ENCODE peak calls at places on chromosomes 6 and 20, in nine cellular contexts. G is neural progenitor cell; J is Peyer's patch; B is osteoblast; M is right cardiac atrium; F is ovary; Y is CD8-positive, alpha-beta T cell; E is heart right ventricle; U is left ventricle myocardium inferior. H is an unnamed sample. For H3K27me3, the result is how much of the 10 kb centered on the place peaks cover.

GRCh38 chr20:44526129-44526528 is 4.3 kb upstream of the SERINC3 start:
- DNase-seq in E (no peak), B (no peak), G (no peak), J (no peak), M (no peak), F (no peak), U (no peak), Y (no peak), H (peak)

GRCh38 chr6:128725271-128726233 is 157.4 kb upstream of the LAMA2 start:
- DNase-seq in Y (no peak), G (peak), M (no peak), F (peak), E (peak), B (no peak), U (no peak), J (no peak), H (peak)

GRCh38 chr6:3813150-3813780 is 35.9 kb upstream of the FAM50B start:
- DNase-seq in J (no peak), Y (no peak), G (no peak), U (peak), B (peak), M (peak), E (peak), F (no peak), H (peak)

GRCh38 chr20:35108921-35109320 is 16.3 kb upstream of the TRPC4AP start:
- DNase-seq in U (no peak), G (no peak), B (peak), E (no peak), F (no peak), Y (no peak), J (no peak), M (no peak), H (peak)

GRCh38 chr6:108260126-108260808 is 573 bp downstream of the SNX3 start:
- DNase-seq in Y (peak), J (peak), E (peak), F (no peak), U (peak), B (peak), G (peak), M (peak), H (peak)

GRCh38 chr6:39344821-39345280 is 22.3 kb upstream of the KCNK16 start:
- DNase-seq in F (no peak), B (peak), M (no peak), U (no peak), E (no peak), J (no peak), Y (no peak), G (no peak), H (no peak)

GRCh38 chr20:17735206-17735804 is 35.5 kb downstream of the BANF2 start:
- DNase-seq in F (no peak), J (no peak), U (no peak), G (no peak), E (no peak), Y (no peak), B (peak), M (no peak), H (peak)

GRCh38 chr6:155448823-155449789 is 6.5 kb downstream of the NOX3 start:
- DNase-seq in J (no peak), E (no peak), G (no peak), F (no peak), U (no peak), Y (no peak), B (peak), M (no peak), H (no peak)

GRCh38 chr20:38201356-38201755 is 36.3 kb upstream of the TGM2 start:
- DNase-seq in U (no peak), G (no peak), Y (no peak), F (no peak), M (no peak), E (no peak), B (peak), J (no peak), H (peak)

GRCh38 chr6:10585232-10585887 is 64.2 kb downstream of the GCNT2 start:
- DNase-seq in E (no peak), G (peak), F (no peak), Y (no peak), M (no peak), B (no peak), J (no peak), U (no peak), H (no peak)

GRCh38 chr20:60262967-60263603 is 304.9 kb downstream of the CDH26 start:
- DNase-seq in F (no peak), U (peak), J (no peak), Y (peak), B (no peak), E (no peak), M (peak), G (peak), H (peak)

GRCh38 chr6:21597706-21598273 is 4.2 kb downstream of the SOX4 start:
- DNase-seq in J (no peak), F (no peak), Y (no peak), B (peak), M (no peak), E (no peak), U (no peak), G (no peak), H (no peak)

GRCh38 chr6:31559958-31560696 is 12.0 kb upstream of the LTA start:
- DNase-seq in F (no peak), J (no peak), G (no peak), U (peak), B (peak), Y (peak), E (peak), M (peak), H (peak)

GRCh38 chr20:31577194-31577593 is 27.9 kb upstream of the ID1 start:
- DNase-seq in Y (no peak), M (no peak), G (no peak), B (no peak), J (no peak), F (no peak), E (no peak), U (no peak), H (no peak)

GRCh38 chr6:21836292-21836691 is 242.7 kb downstream of the SOX4 start:
- DNase-seq in Y (no peak), F (no peak), B (no peak), J (no peak), M (no peak), G (no peak), U (no peak), E (no peak), H (no peak)

GRCh38 chr6:49517919-49518318 is 18.2 kb downstream of the GLYATL3 start:
- DNase-seq in B (no peak), M (no peak), U (no peak), G (no peak), F (no peak), Y (no peak), J (no peak), E (no peak), H (no peak)

GRCh38 chr6:169793408-169793807 is 42.0 kb downstream of the ERMARD start:
- DNase-seq in M (no peak), J (no peak), E (no peak), U (no peak), Y (no peak), B (no peak), F (no peak), G (no peak), H (no peak)
- H3K27me3 ChIP-seq in M (under half), J (under half), E (under half), U (under half), Y (under half), B (under half), F (under half), G (under half), H (under half)

DNA sequence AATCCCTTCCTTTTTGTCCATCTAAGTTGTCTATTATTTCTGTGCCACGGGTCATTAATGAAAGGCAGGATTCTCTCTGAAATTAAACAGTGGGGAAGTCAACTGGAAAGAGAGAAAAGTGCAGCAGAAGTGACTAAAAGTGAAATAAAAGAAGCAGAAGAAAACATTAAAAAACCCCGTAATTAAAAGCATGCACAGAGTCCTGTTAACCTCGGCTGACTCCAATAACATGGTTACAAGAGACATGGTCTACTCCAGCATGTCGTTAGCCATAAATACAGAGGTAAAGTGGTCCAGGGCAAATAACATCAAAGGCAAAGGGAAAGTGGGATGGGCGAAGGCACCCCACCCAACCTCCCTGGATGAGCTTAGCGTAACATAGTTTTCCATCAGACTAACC is 13.1 kb upstream of the MOXD1 start:
- DNase-seq in E (no peak), J (no peak), U (no peak), B (no peak), G (no peak), M (no peak), Y (no peak), F (no peak), H (no peak)
- H3K27me3 ChIP-seq in E (under half), J (under half), U (under half), B (under half), G (under half), M (under half), Y (under half), F (under half), H (under half)

GRCh38 chr20:48090314-48090713 is 305.0 kb upstream of the SULF2 start:
- DNase-seq in J (no peak), Y (no peak), F (no peak), B (no peak), G (no peak), E (no peak), M (no peak), U (no peak), H (no peak)
- H3K27me3 ChIP-seq in J (under half), Y (under half), F (under half), B (under half), G (under half), E (under half), M (under half), U (half or more), H (under half)

DNA sequence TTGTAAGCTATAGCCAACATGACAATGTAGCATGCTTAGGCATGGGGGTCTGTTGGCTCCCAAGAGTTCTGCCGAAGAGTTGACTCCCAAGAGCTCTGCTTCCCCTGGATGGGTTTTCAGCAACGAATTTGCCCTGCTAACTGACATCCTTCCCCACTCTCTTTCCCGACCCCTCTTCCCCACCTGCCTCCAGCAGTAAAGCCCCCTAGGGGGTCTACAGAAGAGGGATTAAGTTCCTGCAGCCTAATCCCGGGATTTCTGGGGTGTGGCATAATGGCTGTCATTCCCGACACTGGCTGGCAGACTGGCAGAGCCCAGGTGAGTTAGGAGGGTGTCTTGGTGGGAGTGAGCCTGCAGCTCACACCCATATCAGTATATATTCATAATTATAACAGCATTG is 121.0 kb upstream of the ZNF184 start:
- DNase-seq in B (no peak), E (no peak), M (no peak), F (no peak), U (no peak), G (peak), J (no peak), Y (no peak), H (no peak)
- H3K27me3 ChIP-seq in B (under half), E (half or more), M (under half), F (under half), U (half or more), G (half or more), J (under half), Y (under half), H (under half)

GRCh38 chr6:1630771-1631217 is 21.1 kb downstream of the FOXC1 start:
- DNase-seq in G (no peak), B (peak), M (no peak), Y (no peak), U (no peak), F (no peak), E (no peak), J (no peak), H (no peak)

GRCh38 chr6:1629316-1629715 is 19.6 kb downstream of the FOXC1 start:
- DNase-seq in B (peak), G (no peak), Y (no peak), E (no peak), U (no peak), M (no peak), F (no peak), J (peak), H (no peak)

GRCh38 chr6:1627884-1628550 is 18.3 kb downstream of the FOXC1 start:
- DNase-seq in U (no peak), F (no peak), E (no peak), Y (no peak), B (peak), M (no peak), G (no peak), J (no peak), H (no peak)

GRCh38 chr6:1631251-1631650 is 21.5 kb downstream of the FOXC1 start:
- DNase-seq in B (no peak), U (no peak), F (no peak), E (no peak), J (no peak), Y (no peak), G (no peak), M (no peak), H (no peak)

DNA sequence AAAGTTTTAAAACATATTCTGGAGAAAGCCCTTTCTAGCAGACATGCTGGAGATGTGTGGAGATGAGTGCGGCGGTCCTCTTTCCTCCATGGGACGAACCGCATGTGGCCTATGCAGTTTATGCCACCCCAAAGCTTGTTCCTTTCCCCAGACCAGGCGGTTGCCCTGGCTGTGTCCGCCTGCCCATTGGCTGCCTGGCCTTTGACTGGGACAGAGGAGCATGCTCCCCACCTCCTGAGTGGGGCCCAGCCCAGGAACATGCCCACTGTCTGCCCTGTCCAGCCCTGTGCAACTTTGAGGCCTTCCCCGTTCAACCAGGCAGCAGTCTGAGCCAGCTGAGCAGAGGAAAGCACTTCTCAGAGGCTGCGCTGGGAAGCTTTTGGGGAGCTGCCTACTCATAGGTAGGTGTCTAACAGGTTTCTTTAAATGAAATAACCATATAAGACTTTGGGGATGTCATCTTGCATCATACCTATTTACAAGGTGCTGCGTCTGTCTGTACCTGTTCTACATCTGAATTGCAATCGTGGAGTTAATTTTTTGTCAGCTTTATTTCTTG is 20.6 kb downstream of the FOXC1 start:
- DNase-seq in J (no peak), Y (no peak), F (no peak), E (no peak), M (no peak), U (no peak), G (no peak), B (peak), H (no peak)
- H3K27me3 ChIP-seq in J (under half), Y (under half), F (under half), E (under half), M (under half), U (half or more), G (half or more), B (under half), H (under half)

DNA sequence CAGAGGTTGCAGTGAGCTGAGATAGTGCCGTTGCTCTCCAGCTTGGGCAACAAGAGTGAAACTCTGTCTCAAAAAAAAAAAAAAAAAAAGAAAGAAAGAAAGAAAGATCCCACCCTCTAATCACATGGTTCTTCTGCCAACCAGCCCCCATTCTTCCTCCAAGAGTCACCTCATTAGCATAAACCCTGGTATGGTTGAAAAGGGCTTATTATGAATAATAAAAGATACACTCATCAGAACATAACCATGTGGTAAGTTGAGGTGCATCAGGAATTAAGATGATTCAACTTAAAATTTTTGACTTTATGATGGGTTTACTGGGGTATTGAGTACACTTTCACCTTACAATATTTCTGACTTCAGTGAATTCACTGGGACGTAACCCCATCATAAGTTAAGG is 793 bp upstream of the TRIM40 start:
- DNase-seq in B (no peak), U (no peak), M (no peak), G (no peak), E (no peak), F (no peak), Y (no peak), J (no peak), H (no peak)
- H3K27me3 ChIP-seq in B (half or more), U (half or more), M (under half), G (half or more), E (half or more), F (under half), Y (under half), J (under half), H (under half)

GRCh38 chr6:169841907-169842606 is 90.6 kb downstream of the ERMARD start:
- DNase-seq in F (no peak), J (no peak), B (peak), Y (no peak), E (no peak), M (no peak), G (no peak), U (no peak), H (no peak)
- H3K27me3 ChIP-seq in F (under half), J (under half), B (under half), Y (under half), E (under half), M (under half), G (under half), U (half or more), H (under half)

DNA sequence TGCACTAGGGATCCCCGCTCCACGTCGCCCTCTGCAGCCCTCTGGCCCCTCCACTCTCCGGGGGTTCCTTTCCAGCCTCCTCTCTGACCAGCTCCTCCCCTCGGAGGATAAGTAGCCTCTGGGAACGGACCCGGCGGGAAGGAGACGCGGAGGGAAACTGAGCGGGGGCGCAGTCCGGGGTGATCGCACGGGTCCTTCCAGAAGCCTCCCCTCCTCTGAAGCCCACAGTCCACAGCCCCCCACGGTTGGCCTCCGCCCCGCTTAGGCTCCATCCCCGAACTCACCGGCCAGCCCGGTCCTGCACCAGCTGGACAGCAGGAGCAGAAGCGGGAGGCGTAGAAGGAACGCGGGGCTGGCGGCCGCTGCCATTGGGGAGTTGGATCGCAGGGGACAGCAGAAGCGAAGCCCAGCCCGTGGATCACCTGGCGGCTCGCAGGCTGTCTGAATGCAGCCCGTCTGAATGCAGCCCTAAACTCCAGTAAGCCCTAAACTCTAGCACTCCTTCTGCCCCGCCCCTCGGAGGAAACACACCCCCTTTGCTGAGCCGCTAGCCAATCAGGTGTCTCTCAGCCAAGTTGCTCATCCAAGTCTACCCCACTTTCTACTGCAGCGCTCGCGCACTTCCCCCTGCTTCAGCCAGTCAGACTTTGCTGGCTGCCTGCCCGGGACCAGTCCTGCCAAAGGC is at the start of gene RAET1G:
- DNase-seq in B (peak), M (peak), U (peak), G (peak), F (peak), J (peak), E (peak), Y (peak), H (peak)
- H3K27me3 ChIP-seq in B (under half), M (under half), U (under half), G (half or more), F (under half), J (under half), E (under half), Y (under half), H (under half)

DNA sequence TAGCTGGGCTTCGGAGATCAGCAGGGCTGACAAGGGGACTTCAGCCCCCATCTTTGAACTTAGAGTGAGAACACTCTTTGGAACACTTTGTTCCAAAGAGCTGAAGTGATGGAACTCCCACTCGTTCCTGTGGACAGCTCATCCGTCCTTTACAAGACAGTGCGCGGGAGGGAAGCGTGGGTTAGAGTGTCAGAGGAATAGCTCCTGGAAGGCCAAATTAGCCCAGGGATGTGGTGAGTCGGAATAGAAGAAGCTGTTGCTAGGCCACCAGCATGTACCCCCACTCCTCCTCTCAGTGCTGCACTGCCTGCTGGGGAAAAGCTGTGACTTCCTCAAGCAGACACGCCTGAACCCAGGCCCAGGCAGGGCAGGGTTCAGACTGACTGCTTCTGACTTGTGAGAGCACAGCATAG is 1.7 kb downstream of the SDCBP2 start:
- DNase-seq in F (peak), J (peak), M (peak), Y (no peak), G (no peak), U (no peak), B (peak), E (peak), H (peak)
- H3K27me3 ChIP-seq in F (under half), J (under half), M (under half), Y (under half), G (under half), U (under half), B (under half), E (under half), H (under half)

GRCh38 chr6:91098006-91098405 is 511.1 kb upstream of the MAP3K7 start:
- DNase-seq in B (no peak), Y (no peak), F (no peak), G (no peak), E (no peak), M (no peak), J (no peak), U (no peak), H (no peak)
- H3K27me3 ChIP-seq in B (under half), Y (under half), F (under half), G (under half), E (under half), M (under half), J (under half), U (under half), H (under half)